ENCODE peak calls at places on chromosomes 16 and 17, in six cellular contexts. D, J, Y, H, T and R are unnamed samples.

GRCh38 chr17:40812639-40813038 is 9.8 kb downstream of the KRT10 start:
- DNase-seq in D (no peak), J (no peak), Y (no peak), H (no peak), T (no peak), R (no peak)

GRCh38 chr16:49857423-49858181 is 1.7 kb upstream of the ZNF423 start:
- DNase-seq in D (peak; percentile 77), J (peak; percentile 42), Y (no peak), H (peak; percentile 22), T (peak; percentile 76), R (peak; percentile 92)

GRCh38 chr17:6608321-6608720 is 32.2 kb downstream of the KIAA0753 start:
- DNase-seq in D (no peak), J (no peak), Y (no peak), H (no peak), T (no peak), R (no peak)

GRCh38 chr17:80468781-80469533 is 7.5 kb downstream of the NPTX1 start:
- DNase-seq in D (no peak), J (no peak), Y (peak; percentile 65), H (no peak), T (no peak), R (no peak)

GRCh38 chr16:84825896-84826557 is 6.2 kb downstream of the CRISPLD2 start:
- DNase-seq in D (peak; percentile 57), J (no peak), Y (no peak), H (no peak), T (no peak), R (no peak)

GRCh38 chr16:77304883-77305282 is 105.7 kb downstream of the SYCE1L start:
- DNase-seq in D (no peak), J (no peak), Y (no peak), H (no peak), T (no peak), R (no peak)

GRCh38 chr17:40926341-40926740 is 11.1 kb downstream of the KRT23 start:
- DNase-seq in D (no peak), J (no peak), Y (no peak), H (no peak), T (no peak), R (no peak)

GRCh38 chr16:754208-755097 is 6.1 kb upstream of the MSLN start:
- DNase-seq in D (no peak), J (no peak), Y (no peak), H (no peak), T (no peak), R (no peak)

GRCh38 chr16:50103764-50104163 is 38.0 kb downstream of the HEATR3 start:
- DNase-seq in D (peak; percentile 50), J (no peak), Y (no peak), H (no peak), T (no peak), R (no peak)

GRCh38 chr17:10797848-10798328 is 6.0 kb downstream of the TMEM238L start:
- DNase-seq in D (no peak), J (no peak), Y (no peak), H (no peak), T (no peak), R (peak; percentile 24)

GRCh38 chr16:51392651-51393187 is 241.6 kb upstream of the SALL1 start:
- DNase-seq in D (peak; percentile 84), J (peak; percentile 29), Y (no peak), H (no peak), T (no peak), R (no peak)

GRCh38 chr16:89149386-89149785 is 22.2 kb upstream of the CDH15 start:
- DNase-seq in D (no peak), J (no peak), Y (no peak), H (no peak), T (no peak), R (no peak)

GRCh38 chr17:18318771-18319450 is 3.8 kb downstream of the SMCR8 start:
- DNase-seq in D (no peak), J (no peak), Y (no peak), H (no peak), T (no peak), R (no peak)

GRCh38 chr17:48954300-48954755 is 9.7 kb upstream of the SNF8 start:
- DNase-seq in D (peak; percentile 80), J (no peak), Y (no peak), H (no peak), T (peak; percentile 43), R (peak; percentile 69)

GRCh38 chr17:72699566-72699965 is 392.9 kb downstream of the SLC39A11 start:
- DNase-seq in D (peak; percentile 64), J (no peak), Y (peak; percentile 54), H (no peak), T (no peak), R (no peak)

GRCh38 chr16:89035013-89035697 is 58.1 kb upstream of the CBFA2T3 start:
- DNase-seq in D (no peak), J (no peak), Y (no peak), H (no peak), T (no peak), R (no peak)

GRCh38 chr17:64515419-64515818 is 8.6 kb downstream of the CEP95 start:
- DNase-seq in D (no peak), J (no peak), Y (no peak), H (no peak), T (no peak), R (no peak)

GRCh38 chr17:41912925-41913324 is 5.8 kb downstream of the ACLY start:
- DNase-seq in D (no peak), J (no peak), Y (no peak), H (no peak), T (no peak), R (no peak)

GRCh38 chr17:50519141-50519834 is 11.0 kb downstream of the MYCBPAP start:
- DNase-seq in D (no peak), J (no peak), Y (no peak), H (no peak), T (no peak), R (no peak)

GRCh38 chr17:77741109-77741508 is 217.4 kb upstream of the TNRC6C start:
- DNase-seq in D (no peak), J (no peak), Y (peak; percentile 36), H (peak; percentile 13), T (peak; percentile 23), R (no peak)